ENCODE peak calls at places on chromosomes 5 and 9, in ten cellular contexts. R is neural crest cell; C is left ventricle myocardium inferior; L is upper lobe of left lung; H is HAP-1; M is GM12891; E is stimulated activated CD4-positive, alpha-beta T cell treated with anti-CD3 and anti-CD28 coated beads, Interleukin-2, amount 100 ng/mL, for 48 hours; J is nephron progenitor cell; K is cardiac fibroblast; O is breast epithelium. Q is an unnamed sample.

GRCh38 chr9:97475079-97475478 is 26.4 kb upstream of the TMOD1 start:
- DNase-seq in R (no peak), C (no peak), L (no peak), H (peak), M (no peak), E (no peak), J (no peak), K (peak), O (no peak), Q (no peak)

GRCh38 chr9:78866228-78867132 is 569.6 kb downstream of the PSAT1 start:
- DNase-seq in R (no peak), C (no peak), L (no peak), H (no peak), M (no peak), E (no peak), J (no peak), K (peak), O (no peak), Q (no peak)

GRCh38 chr5:93585054-93585751 is 2.2 kb downstream of the NR2F1 start:
- DNase-seq in R (no peak), C (no peak), L (peak), H (peak), M (no peak), E (no peak), J (peak), K (no peak), O (no peak), Q (peak)

GRCh38 chr5:96070625-96071246 is 109.1 kb upstream of the ELL2 start:
- DNase-seq in R (no peak), C (no peak), L (no peak), H (no peak), M (no peak), E (no peak), J (no peak), K (no peak), O (no peak), Q (no peak)

GRCh38 chr9:15142903-15143534 is 164.0 kb downstream of the TTC39B start:
- DNase-seq in R (no peak), C (no peak), L (no peak), H (no peak), M (peak), E (no peak), J (peak), K (peak), O (no peak), Q (no peak)

GRCh38 chr5:1523793-1524480 is at the start of gene LPCAT1:
- DNase-seq in R (peak), C (peak), L (peak), H (peak), M (peak), E (peak), J (peak), K (peak), O (peak), Q (peak)

GRCh38 chr9:87405677-87406544 is 91.8 kb upstream of the DAPK1 start:
- DNase-seq in R (no peak), C (no peak), L (no peak), H (peak), M (no peak), E (no peak), J (no peak), K (no peak), O (no peak), Q (no peak)

GRCh38 chr5:174259691-174260420 is 214.3 kb downstream of the NSG2 start:
- DNase-seq in R (no peak), C (no peak), L (no peak), H (no peak), M (no peak), E (no peak), J (no peak), K (no peak), O (no peak), Q (no peak)

GRCh38 chr9:130940023-130940549 is 1.0 kb upstream of the FIBCD1 start:
- DNase-seq in R (no peak), C (no peak), L (no peak), H (no peak), M (no peak), E (no peak), J (no peak), K (no peak), O (no peak), Q (peak)

GRCh38 chr9:82923410-82924242 is 139.3 kb downstream of the RASEF start:
- DNase-seq in R (no peak), C (no peak), L (no peak), H (no peak), M (no peak), E (no peak), J (peak), K (no peak), O (no peak), Q (no peak)

GRCh38 chr5:128201065-128201926 is 117.7 kb downstream of the SLC12A2 start:
- DNase-seq in R (peak), C (peak), L (peak), H (peak), M (peak), E (peak), J (peak), K (peak), O (peak), Q (peak)

GRCh38 chr5:126376443-126376842 is 46.8 kb upstream of the GRAMD2B start:
- DNase-seq in R (no peak), C (no peak), L (no peak), H (no peak), M (no peak), E (no peak), J (no peak), K (no peak), O (no peak), Q (no peak)

GRCh38 chr5:108432024-108432423 is 50.1 kb upstream of the FBXL17 start:
- DNase-seq in R (no peak), C (no peak), L (no peak), H (no peak), M (no peak), E (no peak), J (no peak), K (peak), O (no peak), Q (no peak)

GRCh38 chr5:2029206-2029605 is 146.5 kb upstream of the IRX4 start:
- DNase-seq in R (no peak), C (no peak), L (no peak), H (no peak), M (no peak), E (no peak), J (no peak), K (no peak), O (no peak), Q (no peak)

GRCh38 chr9:34546834-34547827 is 24.3 kb upstream of the ENHO start:
- DNase-seq in R (peak), C (peak), L (no peak), H (peak), M (no peak), E (peak), J (peak), K (peak), O (no peak), Q (peak)

GRCh38 chr9:71925834-71926233 is 14.4 kb downstream of the C9orf85 start:
- DNase-seq in R (no peak), C (no peak), L (no peak), H (no peak), M (no peak), E (no peak), J (no peak), K (no peak), O (no peak), Q (no peak)